ENCODE peak calls at places on chromosome 6, in seven cellular contexts. K is transverse colon, T is tibial nerve, O is breast epithelium, L is IMR-90, W is ovary, Z is A549. X is an unnamed sample.

GRCh38 chr6:49300911-49301310 is 162.1 kb downstream of the MMUT start:
- DNase-seq in L (no peak), W (no peak), Z (no peak), K (no peak), T (no peak), O (no peak), X (no peak)

GRCh38 chr6:128511518-128511917 is 8.9 kb downstream of the PTPRK start:
- DNase-seq in K (no peak), W (no peak), O (no peak), L (peak), T (no peak), Z (peak), X (no peak)

GRCh38 chr6:152893187-152893586 is 89.7 kb downstream of the FBXO5 start:
- DNase-seq in O (no peak), Z (no peak), W (no peak), T (no peak), K (no peak), L (no peak), X (no peak)

GRCh38 chr6:14180609-14181008 is 63.0 kb downstream of the CD83 start:
- DNase-seq in L (no peak), K (no peak), W (no peak), Z (no peak), O (no peak), T (no peak), X (no peak)

GRCh38 chr6:138817799-138818198 is 21.9 kb downstream of the ECT2L start:
- DNase-seq in T (no peak), K (peak), Z (no peak), L (peak), W (no peak), O (peak), X (peak)

GRCh38 chr6:98843274-98844243 is 9.2 kb downstream of the POU3F2 start:
- DNase-seq in O (no peak), Z (no peak), T (no peak), K (no peak), W (no peak), L (no peak), X (no peak)

GRCh38 chr6:29011276-29011734 is 6.2 kb upstream of the ZNF311 start:
- DNase-seq in K (peak), Z (peak), L (peak), O (no peak), W (peak), T (peak), X (peak)

GRCh38 chr6:52610745-52611355 is 34.0 kb upstream of the TRAM2 start:
- DNase-seq in O (no peak), W (no peak), Z (no peak), K (no peak), L (peak), T (no peak), X (no peak)

GRCh38 chr6:106731144-106731842 is 101.9 kb downstream of the QRSL1 start:
- DNase-seq in O (no peak), L (no peak), K (peak), T (no peak), W (no peak), Z (peak), X (no peak)

GRCh38 chr6:41073968-41074691 is 1.4 kb downstream of the NFYA start:
- DNase-seq in W (no peak), K (no peak), O (no peak), L (peak), Z (no peak), T (no peak), X (no peak)

GRCh38 chr6:168273483-168274045 is 46.0 kb downstream of the DACT2 start:
- DNase-seq in W (no peak), K (no peak), T (no peak), Z (no peak), L (no peak), O (no peak), X (no peak)

GRCh38 chr6:89311853-89312531 is 3.1 kb downstream of the GABRR2 start:
- DNase-seq in L (peak), K (peak), Z (no peak), T (peak), O (no peak), W (peak), X (peak)

GRCh38 chr6:157328108-157328692 is 4.9 kb upstream of the TMEM242 start:
- DNase-seq in K (no peak), T (no peak), O (no peak), L (peak), W (no peak), Z (no peak), X (no peak)

GRCh38 chr6:160041608-160042007 is 72.7 kb downstream of the IGF2R start:
- DNase-seq in T (peak), O (peak), L (peak), W (peak), Z (no peak), K (no peak), X (no peak)

GRCh38 chr6:44676246-44676790 is 288.8 kb downstream of the CDC5L start:
- DNase-seq in W (no peak), L (no peak), K (no peak), Z (no peak), O (no peak), T (no peak), X (no peak)

GRCh38 chr6:9308284-9308683 is 872.9 kb upstream of the SLC35B3 start:
- DNase-seq in L (no peak), K (no peak), T (no peak), O (no peak), Z (no peak), W (no peak), X (no peak)

GRCh38 chr6:87968435-87969278 is 79.0 kb upstream of the SPACA1 start:
- DNase-seq in L (no peak), W (no peak), Z (no peak), T (no peak), K (peak), O (no peak), X (no peak)

GRCh38 chr6:117272032-117272866 is 6.9 kb downstream of the VGLL2 start:
- DNase-seq in Z (no peak), T (no peak), W (no peak), L (no peak), O (no peak), K (no peak), X (no peak)

GRCh38 chr6:29021434-29021833 is 16.3 kb upstream of the ZNF311 start:
- DNase-seq in K (no peak), W (no peak), O (no peak), Z (no peak), T (no peak), L (no peak), X (no peak)

GRCh38 chr6:110255356-110255755 is 75.1 kb downstream of the CDC40 start:
- DNase-seq in Z (peak), W (no peak), O (no peak), L (peak), K (no peak), T (no peak), X (no peak)

GRCh38 chr6:144528605-144529425 is 243.7 kb downstream of the UTRN start:
- DNase-seq in T (no peak), L (peak), O (no peak), Z (no peak), K (no peak), W (no peak), X (no peak)

GRCh38 chr6:16947461-16948159 is 154.2 kb upstream of the STMND1 start:
- DNase-seq in T (peak), O (no peak), Z (peak), K (no peak), L (peak), W (no peak), X (no peak)

GRCh38 chr6:10101551-10102252 is 313.2 kb downstream of the TFAP2A start:
- DNase-seq in O (no peak), K (no peak), L (no peak), W (no peak), Z (no peak), T (no peak), X (no peak)

GRCh38 chr6:26205625-26206574 is 118.7 kb downstream of the HFE start:
- DNase-seq in W (no peak), Z (peak), K (peak), L (peak), O (no peak), T (no peak), X (no peak)

GRCh38 chr6:163490826-163491577 is 76.5 kb downstream of the QKI start:
- DNase-seq in W (peak), Z (peak), T (peak), K (peak), O (peak), L (peak), X (no peak)

GRCh38 chr6:63290507-63291049 is 29.2 kb downstream of the LGSN start:
- DNase-seq in O (no peak), T (no peak), K (no peak), W (no peak), L (no peak), Z (no peak), X (no peak)

GRCh38 chr6:56026461-56027180 is 151.2 kb upstream of the BMP5 start:
- DNase-seq in K (no peak), Z (no peak), O (no peak), W (no peak), L (no peak), T (no peak), X (no peak)

GRCh38 chr6:7190791-7191190 is 83.0 kb downstream of the RREB1 start:
- DNase-seq in Z (no peak), T (no peak), K (no peak), L (no peak), W (no peak), O (no peak), X (no peak)

GRCh38 chr6:169912266-169913095 is 161.1 kb downstream of the ERMARD start:
- DNase-seq in L (no peak), K (no peak), W (no peak), Z (no peak), T (no peak), O (no peak), X (no peak)

GRCh38 chr6:38234934-38235678 is 404.6 kb downstream of the BTBD9 start:
- DNase-seq in W (no peak), O (no peak), L (no peak), Z (no peak), T (no peak), K (no peak), X (no peak)

GRCh38 chr6:45538636-45539035 is 160.9 kb upstream of the SUPT3H start:
- DNase-seq in L (no peak), O (no peak), T (peak), Z (no peak), W (no peak), K (no peak), X (no peak)

GRCh38 chr6:97394160-97394748 is 111.2 kb upstream of the MMS22L start:
- DNase-seq in T (peak), W (no peak), Z (peak), O (no peak), L (peak), K (peak), X (peak)

GRCh38 chr6:30716879-30717128 is 277 bp downstream of the MDC1 start:
- DNase-seq in W (no peak), L (no peak), K (no peak), T (no peak), Z (no peak), O (no peak), X (no peak)

GRCh38 chr6:126831461-126831860 is 287.0 kb upstream of the RSPO3 start:
- DNase-seq in T (no peak), K (no peak), Z (no peak), O (no peak), L (no peak), W (no peak), X (no peak)

GRCh38 chr6:39617023-39617422 is 108.2 kb downstream of the KIF6 start:
- DNase-seq in L (no peak), T (no peak), Z (no peak), W (no peak), K (no peak), O (no peak), X (no peak)

GRCh38 chr6:161817881-161818280 is 544.0 kb upstream of the AGPAT4 start:
- DNase-seq in L (no peak), O (no peak), T (no peak), Z (no peak), W (no peak), K (no peak), X (no peak)

GRCh38 chr6:114354482-114354881 is 11.7 kb upstream of the HS3ST5 start:
- DNase-seq in L (no peak), W (no peak), O (no peak), K (no peak), T (no peak), Z (no peak), X (no peak)

GRCh38 chr6:118789419-118789818 is 104.5 kb upstream of the ASF1A start:
- DNase-seq in W (no peak), O (no peak), K (no peak), T (no peak), Z (no peak), L (no peak), X (no peak)

GRCh38 chr6:119672725-119673124 is 323.2 kb upstream of the MAN1A1 start:
- DNase-seq in L (no peak), W (no peak), K (no peak), O (no peak), T (no peak), Z (no peak), X (no peak)

GRCh38 chr6:150857062-150857905 is 8.2 kb upstream of the MTHFD1L start:
- DNase-seq in K (no peak), L (peak), O (no peak), W (no peak), Z (peak), T (no peak), X (no peak)

GRCh38 chr6:150863213-150863928 is 2.1 kb upstream of the MTHFD1L start:
- DNase-seq in K (no peak), W (no peak), Z (no peak), L (no peak), T (no peak), O (no peak), X (no peak)

GRCh38 chr6:150857906-150858365 is 7.6 kb upstream of the MTHFD1L start:
- DNase-seq in O (no peak), W (no peak), Z (no peak), L (no peak), T (no peak), K (no peak), X (no peak)
- TF ChIP-seq POLR2A in O (no peak), W (no peak), Z (no peak), L (peak), T (no peak), K (no peak), X (no peak)

GRCh38 chr6:158756126-158756525 is 63.0 kb downstream of the EZR start:
- DNase-seq in W (no peak), Z (no peak), K (no peak), T (no peak), L (no peak), O (peak), X (no peak)

GRCh38 chr6:158758941-158759479 is 60.2 kb downstream of the EZR start:
- DNase-seq in L (no peak), O (no peak), T (no peak), K (no peak), W (no peak), Z (no peak), X (no peak)

GRCh38 chr6:158756977-158757752 is 62.0 kb downstream of the EZR start:
- DNase-seq in K (no peak), T (no peak), O (no peak), L (no peak), W (no peak), Z (no peak), X (no peak)

GRCh38 chr6:158758464-158758863 is 60.7 kb downstream of the EZR start:
- DNase-seq in O (no peak), Z (no peak), L (peak), K (no peak), W (no peak), T (no peak), X (no peak)

GRCh38 chr6:158757753-158758090 is 61.4 kb downstream of the EZR start:
- DNase-seq in K (no peak), T (no peak), W (no peak), Z (no peak), O (no peak), L (no peak), X (no peak)
- TF ChIP-seq POLR2A in K (no peak), T (no peak), W (no peak), Z (no peak), O (no peak), L (no peak), X (no peak)

DNA sequence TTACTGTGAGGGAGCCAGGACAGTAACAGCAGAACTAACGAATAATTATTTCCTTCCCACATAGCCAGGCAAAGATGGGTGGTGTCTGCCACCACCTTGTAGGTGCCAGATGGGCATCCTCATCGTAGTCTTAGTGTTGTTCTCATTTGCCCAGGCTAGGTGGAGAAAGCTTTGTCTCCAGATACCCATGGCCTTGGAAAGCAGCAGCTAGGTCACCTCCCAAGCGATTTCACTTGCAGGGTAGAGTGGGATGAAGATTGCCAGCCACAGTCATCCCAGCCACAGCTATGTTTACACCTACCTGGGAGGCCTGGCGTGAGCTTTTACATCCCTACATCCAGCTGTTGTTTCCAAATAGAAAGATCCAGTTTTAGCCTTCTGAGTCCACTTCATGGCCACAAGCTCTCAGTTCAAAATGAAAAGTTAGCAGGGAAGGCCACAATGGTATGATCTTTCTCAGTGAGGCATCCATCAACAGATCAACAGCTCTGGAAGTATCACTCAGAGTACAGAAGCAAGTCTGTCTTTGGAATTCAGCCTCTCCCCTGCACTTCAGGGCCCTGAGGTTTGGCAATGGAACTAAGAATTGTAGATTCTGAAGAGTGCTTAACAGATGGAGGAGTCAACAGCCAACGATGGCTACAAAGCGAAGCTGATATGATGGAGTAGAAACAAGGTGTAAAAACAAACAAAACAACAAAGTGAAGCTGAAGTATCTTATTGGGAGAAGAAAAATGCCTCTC is 11.0 kb upstream of the SNRPC start:
- DNase-seq in L (no peak), K (no peak), T (no peak), Z (no peak), W (no peak), O (no peak), X (no peak)
- TF ChIP-seq POLR2A in L (no peak), K (no peak), T (no peak), Z (no peak), W (no peak), O (no peak), X (no peak)

GRCh38 chr6:209432-210103 is 82.7 kb upstream of the DUSP22 start:
- DNase-seq in W (no peak), Z (no peak), O (no peak), L (no peak), K (no peak), T (no peak), X (no peak)
- TF ChIP-seq POLR2A in W (no peak), Z (no peak), O (no peak), L (no peak), K (no peak), T (no peak), X (no peak)

X was measured in H54.